ENCODE peak calls at places on chromosomes 12 and 14, in six cellular contexts. S is tibial artery; F is CD8-positive, alpha-beta memory T cell; W is transverse colon; R is adipocyte; A is left lung. P is an unnamed sample. For H3K9me3, the result is how much of the 10 kb centered on the place peaks cover.

GRCh38 chr12:19485240-19485639 is 45.9 kb downstream of the AEBP2 start:
- DNase-seq in F (no peak), R (no peak), S (no peak), A (no peak), W (no peak), P (no peak)

GRCh38 chr14:89787525-89787924 is 167.0 kb downstream of the EFCAB11 start:
- DNase-seq in A (no peak), R (peak), F (no peak), S (no peak), W (no peak), P (no peak)

GRCh38 chr14:51993274-51993673 is 3.9 kb downstream of the RTRAF start:
- DNase-seq in F (no peak), R (no peak), A (no peak), S (no peak), W (no peak), P (no peak)

GRCh38 chr14:78631551-78631950 is 461.4 kb downstream of the NRXN3 start:
- DNase-seq in S (no peak), A (no peak), F (no peak), W (no peak), R (no peak), P (no peak)

GRCh38 chr14:68468437-68469207 is 324.2 kb downstream of the ZFP36L1 start:
- DNase-seq in R (no peak), S (no peak), F (peak), W (no peak), A (no peak), P (no peak)

GRCh38 chr14:94677239-94677612 is 65.0 kb downstream of the SERPINA3 start:
- DNase-seq in S (no peak), R (no peak), F (no peak), A (no peak), W (no peak), P (peak)

GRCh38 chr14:95649230-95649629 is 37.0 kb upstream of the TCL1B start:
- DNase-seq in S (no peak), R (no peak), A (no peak), W (no peak), F (no peak), P (no peak)

GRCh38 chr12:81128930-81129554 is 51.2 kb downstream of the ACSS3 start:
- DNase-seq in W (no peak), A (no peak), S (no peak), R (peak), F (no peak), P (no peak)

GRCh38 chr14:70882771-70883492 is 24.3 kb upstream of the PCNX1 start:
- DNase-seq in A (no peak), S (no peak), F (no peak), W (no peak), R (no peak), P (no peak)

GRCh38 chr14:68476212-68476964 is 316.5 kb downstream of the ZFP36L1 start:
- DNase-seq in R (peak), W (peak), F (no peak), S (peak), A (no peak), P (no peak)

GRCh38 chr12:21831671-21832357 is 57.3 kb upstream of the KCNJ8 start:
- DNase-seq in F (no peak), S (peak), R (peak), A (no peak), W (peak), P (no peak)

GRCh38 chr12:124852329-124852831 is 11.3 kb downstream of the SCARB1 start:
- DNase-seq in A (peak), W (peak), S (peak), R (peak), F (no peak), P (no peak)

GRCh38 chr12:76478045-76478444 is 81.5 kb downstream of the OSBPL8 start:
- DNase-seq in A (no peak), W (no peak), F (no peak), S (no peak), R (no peak), P (no peak)

GRCh38 chr14:100239200-100239839 is 376 bp downstream of the YY1 start:
- DNase-seq in F (no peak), A (peak), W (peak), R (peak), S (no peak), P (peak)

GRCh38 chr12:28742791-28743190 is 406.3 kb upstream of the FAR2 start:
- DNase-seq in A (no peak), W (no peak), R (peak), F (no peak), S (no peak), P (no peak)

DNA sequence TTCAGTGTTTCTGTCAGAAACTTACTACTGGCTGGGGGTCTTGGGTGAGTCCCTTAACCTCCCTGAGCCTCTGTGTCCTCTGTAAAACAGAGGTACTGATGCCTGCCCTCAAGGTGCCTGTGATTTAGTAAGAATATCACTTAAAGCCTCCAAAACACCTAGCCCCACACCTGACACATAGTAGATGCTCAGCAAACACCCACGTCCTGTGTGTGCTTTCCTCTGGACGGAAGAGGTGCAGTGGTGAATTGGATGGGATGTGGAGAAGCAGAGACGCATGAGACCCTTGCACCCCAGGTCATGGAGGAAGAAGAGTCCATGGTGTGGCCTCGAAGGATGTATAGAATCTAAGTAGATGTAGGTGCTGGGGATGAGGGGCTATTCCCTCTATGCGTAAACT is 110.6 kb downstream of the LGMN start:
- DNase-seq in S (no peak), A (no peak), F (no peak), R (no peak), W (no peak), P (no peak)
- H3K9me3 ChIP-seq in S (under half), A (under half), F (under half), R (under half), W (under half), P (under half)

DNA sequence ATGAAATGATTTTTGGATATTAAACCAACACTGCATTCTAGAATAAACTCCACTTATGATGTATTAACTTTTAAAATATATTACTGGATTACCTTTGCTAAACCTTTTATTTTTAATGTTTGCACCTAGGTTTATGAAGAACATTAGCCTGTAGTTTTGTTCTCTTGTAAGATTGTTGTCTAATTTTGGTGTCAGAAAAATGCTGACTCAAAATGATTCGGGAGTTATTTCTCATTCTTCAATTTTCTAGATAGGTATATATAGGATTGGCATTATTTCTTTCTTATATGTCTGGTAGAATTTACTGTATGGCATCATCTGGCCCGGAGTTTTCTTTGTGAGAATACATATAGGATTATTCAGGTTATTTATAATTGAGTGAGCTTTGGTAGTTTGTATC is 54.6 kb downstream of the MAP4K5 start:
- DNase-seq in W (no peak), R (no peak), S (no peak), F (no peak), A (no peak), P (no peak)
- H3K9me3 ChIP-seq in W (under half), R (half or more), S (under half), F (under half), A (under half), P (under half)

DNA sequence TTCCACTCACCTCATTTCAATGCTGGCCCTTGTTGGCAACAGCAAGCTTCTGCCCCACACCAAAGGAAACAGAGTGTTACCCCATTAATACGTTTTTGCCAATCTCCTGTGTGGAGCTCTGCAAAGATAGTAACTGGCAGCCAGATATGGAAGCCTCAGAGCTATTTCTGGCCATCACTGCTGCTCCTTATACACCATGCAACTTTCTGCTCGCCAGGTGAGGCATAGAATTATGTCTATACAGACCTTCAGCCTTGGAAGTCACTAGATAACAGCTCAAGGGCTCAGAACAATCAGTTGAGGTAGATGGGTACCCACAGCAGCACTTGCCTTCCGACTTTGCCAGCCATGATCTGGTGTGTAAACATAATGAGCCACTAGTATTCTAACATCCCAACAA is 214.8 kb upstream of the ALG10B start:
- DNase-seq in W (no peak), A (no peak), R (no peak), S (no peak), F (no peak), P (no peak)
- H3K9me3 ChIP-seq in W (under half), A (under half), R (under half), S (under half), F (under half), P (under half)

GRCh38 chr12:12874014-12874413 is 17.3 kb upstream of the GPRC5A start:
- DNase-seq in W (no peak), S (no peak), R (no peak), F (no peak), A (no peak), P (no peak)

GRCh38 chr12:12877145-12877544 is 14.2 kb upstream of the GPRC5A start:
- DNase-seq in W (no peak), A (no peak), S (no peak), F (no peak), R (no peak), P (no peak)

GRCh38 chr12:12880537-12880936 is 10.8 kb upstream of the GPRC5A start:
- DNase-seq in A (no peak), F (no peak), R (no peak), S (no peak), W (no peak), P (no peak)

GRCh38 chr12:12881495-12881894 is 9.9 kb upstream of the GPRC5A start:
- DNase-seq in S (no peak), F (no peak), R (no peak), A (no peak), W (peak), P (no peak)

GRCh38 chr12:12877789-12878455 is 13.4 kb upstream of the GPRC5A start:
- DNase-seq in A (no peak), W (peak), S (no peak), R (peak), F (no peak), P (no peak)
- H3K9me3 ChIP-seq in A (under half), W (under half), S (under half), R (under half), F (under half), P (under half)

GRCh38 chr12:14471497-14471896 is 96.2 kb downstream of the PLBD1 start:
- DNase-seq in F (no peak), W (no peak), S (no peak), R (no peak), A (no peak), P (no peak)

GRCh38 chr12:14479004-14479403 is 88.7 kb downstream of the PLBD1 start:
- DNase-seq in A (no peak), R (no peak), S (no peak), W (no peak), F (no peak), P (no peak)

GRCh38 chr12:14473707-14474287 is 93.9 kb downstream of the PLBD1 start:
- DNase-seq in A (no peak), F (peak), R (peak), W (no peak), S (no peak), P (no peak)
- H3K9me3 ChIP-seq in A (under half), F (under half), R (half or more), W (under half), S (under half), P (under half)

DNA sequence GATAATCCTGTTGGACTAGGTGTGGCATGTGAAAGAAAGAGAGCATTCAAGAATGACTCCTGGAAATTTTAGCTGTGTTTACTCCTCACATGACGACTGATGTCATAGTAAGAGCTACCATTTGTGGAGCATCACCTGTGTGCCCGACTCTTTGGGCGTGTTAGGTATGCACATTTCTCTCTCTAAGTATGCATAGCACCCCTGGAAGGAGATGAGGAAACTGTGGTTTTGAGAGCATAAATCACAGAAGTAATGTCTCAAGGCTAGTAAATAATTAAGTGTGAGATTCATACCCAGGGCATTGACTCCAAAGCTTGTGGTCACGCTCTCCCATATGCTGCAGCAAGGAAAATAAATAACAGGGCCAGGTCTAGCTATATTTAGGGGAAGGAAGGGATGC is 216.2 kb downstream of the SLC15A4 start:
- DNase-seq in W (no peak), R (no peak), A (no peak), F (no peak), S (no peak), P (no peak)
- H3K9me3 ChIP-seq in W (under half), R (under half), A (under half), F (under half), S (under half), P (under half)

P was measured in RWPE2.